ENCODE peak calls at places on chromosomes 11 and 22, in eight cellular contexts. T is kidney tubule cell; V is nucleus accumbens; I is colonic mucosa; R is stimulated activated CD4-positive, alpha-beta T cell treated with anti-CD3 and anti-CD28 coated beads, Interleukin-1b, Interleukin-23, amount 100 ng/mL, for 48 hours; N is smooth muscle cell of the brain vasculature; G is activated T-cell treated with anti-CD3 and anti-CD28 coated beads for 1 hour; C is cardiac muscle cell. F is an unnamed sample.
A peak's percentile ranks its signal among the peaks of the same experiment; 100 is the strongest.

GRCh38 chr11:19868281-19868821 is 155.7 kb downstream of the NAV2 start:
- DNase-seq in N (no peak), G (no peak), T (peak; percentile 50), C (peak; percentile 96), V (no peak), I (no peak), R (no peak), F (no peak)

GRCh38 chr22:30575011-30575671 is 676 bp upstream of the GAL3ST1 start:
- DNase-seq in G (no peak), R (no peak), C (peak; percentile 94), T (peak; percentile 50), I (peak; percentile 27), N (no peak), V (no peak), F (no peak)

GRCh38 chr11:82980292-82980691 is 78.8 kb downstream of the DDIAS start:
- DNase-seq in G (no peak), T (peak; percentile 91), N (no peak), C (peak; percentile 67), V (no peak), R (no peak), I (no peak), F (no peak)

GRCh38 chr11:127157225-127157624 is 156.7 kb upstream of the KIRREL3 start:
- DNase-seq in R (no peak), V (no peak), N (no peak), G (no peak), T (no peak), I (no peak), C (no peak), F (no peak)

GRCh38 chr11:128734439-128735224 is 40.8 kb downstream of the FLI1 start:
- DNase-seq in G (no peak), V (no peak), C (no peak), T (no peak), N (no peak), I (peak; percentile 38), R (no peak), F (no peak)

GRCh38 chr11:122788781-122789535 is 49.3 kb upstream of the CRTAM start:
- DNase-seq in V (no peak), I (no peak), T (no peak), G (no peak), R (no peak), N (no peak), C (no peak), F (no peak)

GRCh38 chr11:18056561-18057181 is 10.6 kb upstream of the TPH1 start:
- DNase-seq in I (no peak), V (no peak), R (no peak), G (no peak), N (no peak), T (no peak), C (no peak), F (no peak)

GRCh38 chr22:27474711-27475547 is 326.6 kb downstream of the MN1 start:
- DNase-seq in C (peak; percentile 89), G (no peak), V (no peak), N (peak; percentile 51), I (no peak), R (no peak), T (peak; percentile 99), F (no peak)

GRCh38 chr22:38739300-38740055 is 16.3 kb downstream of the SUN2 start:
- DNase-seq in I (no peak), T (no peak), R (no peak), V (no peak), C (no peak), G (no peak), N (no peak), F (no peak)

GRCh38 chr11:132683602-132684001 is 848.7 kb downstream of the OPCML start:
- DNase-seq in T (peak; percentile 1), R (no peak), N (no peak), C (no peak), I (no peak), G (no peak), V (no peak), F (no peak)

GRCh38 chr11:1749787-1750351 is 526 bp downstream of the IFITM10 start:
- DNase-seq in N (no peak), R (no peak), I (no peak), T (peak; percentile 66), C (peak; percentile 81), G (no peak), V (no peak), F (no peak)

GRCh38 chr11:101188801-101189200 is 59.2 kb upstream of the PGR start:
- DNase-seq in C (no peak), G (no peak), N (no peak), V (no peak), R (no peak), I (no peak), T (no peak), F (no peak)

GRCh38 chr11:7892059-7892699 is 38.9 kb downstream of the OR10A6 start:
- DNase-seq in T (peak; percentile 68), C (peak; percentile 68), N (no peak), R (no peak), V (no peak), G (no peak), I (no peak), F (no peak)

GRCh38 chr22:37186228-37186996 is 1.6 kb downstream of the C1QTNF6 start:
- DNase-seq in G (no peak), R (no peak), T (peak; percentile 78), I (no peak), V (no peak), C (peak; percentile 92), N (no peak), F (peak; percentile 71)

F was measured in GM12891.